ENCODE peak calls at places on chromosome 1, in ten cellular contexts. Q is NCI-H1092 treated with DMSO at 0.1 percent for 48 hours, S is cerebellar cortex, H is mucosa of gallbladder, U is GM12892, L is AG08396, C is left colon, G is BE2C, P is T-cell, I is NCI-H345. T is an unnamed sample.

GRCh38 chr1:155911156-155912055 is at the start of gene RIT1:
- DNase-seq in Q (peak), S (peak), H (peak), U (peak), L (peak), C (peak), G (peak), P (peak), I (peak), T (peak)

GRCh38 chr1:220887202-220887867 is 8.1 kb downstream of the HLX start:
- DNase-seq in Q (no peak), S (no peak), H (no peak), U (no peak), L (no peak), C (no peak), G (peak), P (no peak), I (no peak), T (no peak)

GRCh38 chr1:53162621-53163020 is 20.2 kb upstream of the SLC1A7 start:
- DNase-seq in Q (no peak), S (no peak), H (no peak), U (no peak), L (no peak), C (no peak), G (no peak), P (no peak), I (no peak), T (no peak)

GRCh38 chr1:203117611-203118575 is 9.6 kb upstream of the ADORA1 start:
- DNase-seq in Q (peak), S (peak), H (peak), U (peak), L (peak), C (no peak), G (peak), P (no peak), I (peak), T (peak)

GRCh38 chr1:156421062-156421938 is 52.3 kb downstream of the RHBG start:
- DNase-seq in Q (peak), S (peak), H (peak), U (peak), L (peak), C (peak), G (peak), P (peak), I (peak), T (peak)

GRCh38 chr1:55893155-55893554 is 678.0 kb upstream of the USP24 start:
- DNase-seq in Q (no peak), S (no peak), H (no peak), U (no peak), L (no peak), C (no peak), G (no peak), P (no peak), I (no peak), T (no peak)

GRCh38 chr1:25543425-25544242 is at the start of gene LDLRAP1:
- DNase-seq in Q (no peak), S (peak), H (peak), U (peak), L (peak), C (peak), G (peak), P (peak), I (peak), T (peak)

GRCh38 chr1:233057836-233058235 is 107.4 kb downstream of the NTPCR start:
- DNase-seq in Q (no peak), S (no peak), H (no peak), U (no peak), L (no peak), C (no peak), G (no peak), P (no peak), I (no peak), T (no peak)

GRCh38 chr1:234676103-234676594 is 66.2 kb upstream of the IRF2BP2 start:
- DNase-seq in Q (peak), S (peak), H (peak), U (no peak), L (peak), C (peak), G (peak), P (peak), I (peak), T (peak)

GRCh38 chr1:214102907-214103306 is 115.1 kb downstream of the PROX1 start:
- DNase-seq in Q (no peak), S (no peak), H (no peak), U (no peak), L (peak), C (no peak), G (no peak), P (no peak), I (no peak), T (no peak)

GRCh38 chr1:226181996-226182714 is 4.4 kb downstream of the ACBD3 start:
- DNase-seq in Q (peak), S (peak), H (peak), U (no peak), L (peak), C (peak), G (peak), P (no peak), I (no peak), T (peak)

GRCh38 chr1:198483006-198483405 is 57.5 kb downstream of the ATP6V1G3 start:
- DNase-seq in Q (no peak), S (no peak), H (no peak), U (no peak), L (no peak), C (no peak), G (no peak), P (no peak), I (no peak), T (no peak)

GRCh38 chr1:228861830-228862176 is 126.5 kb downstream of the RHOU start:
- DNase-seq in Q (no peak), S (no peak), H (no peak), U (no peak), L (no peak), C (no peak), G (no peak), P (no peak), I (no peak), T (no peak)

GRCh38 chr1:53369761-53370160 is 41.9 kb upstream of the LRP8 start:
- DNase-seq in Q (no peak), S (no peak), H (no peak), U (no peak), L (no peak), C (no peak), G (no peak), P (no peak), I (no peak), T (peak)

GRCh38 chr1:16252912-16253311 is 15.9 kb upstream of the CPLANE2 start:
- DNase-seq in Q (no peak), S (no peak), H (no peak), U (no peak), L (no peak), C (no peak), G (no peak), P (no peak), I (no peak), T (no peak)

GRCh38 chr1:47835409-47835808 is 161.8 kb downstream of the TRABD2B start:
- DNase-seq in Q (no peak), S (no peak), H (no peak), U (no peak), L (no peak), C (no peak), G (no peak), P (no peak), I (no peak), T (no peak)

GRCh38 chr1:174060090-174060489 is 37.9 kb upstream of the RC3H1 start:
- DNase-seq in Q (no peak), S (no peak), H (no peak), U (no peak), L (no peak), C (no peak), G (no peak), P (no peak), I (no peak), T (no peak)

GRCh38 chr1:106502659-106503058 is 553.8 kb upstream of the PRMT6 start:
- DNase-seq in Q (no peak), S (no peak), H (no peak), U (no peak), L (no peak), C (no peak), G (no peak), P (no peak), I (no peak), T (no peak)

GRCh38 chr1:61967750-61968149 is 225.5 kb downstream of the PATJ start:
- DNase-seq in Q (no peak), S (no peak), H (no peak), U (no peak), L (no peak), C (no peak), G (no peak), P (no peak), I (no peak), T (no peak)

GRCh38 chr1:2535455-2535854 is 5.4 kb upstream of the HES5 start:
- DNase-seq in Q (no peak), S (no peak), H (no peak), U (no peak), L (no peak), C (no peak), G (no peak), P (no peak), I (no peak), T (no peak)

GRCh38 chr1:196178083-196178635 is 430.1 kb downstream of the KCNT2 start:
- DNase-seq in Q (no peak), S (no peak), H (no peak), U (no peak), L (no peak), C (no peak), G (no peak), P (no peak), I (no peak), T (no peak)

GRCh38 chr1:111164151-111164550 is 24.1 kb downstream of the CEPT1 start:
- DNase-seq in Q (no peak), S (peak), H (no peak), U (no peak), L (no peak), C (no peak), G (no peak), P (no peak), I (no peak), T (no peak)

GRCh38 chr1:109611308-109611950 is 8.0 kb downstream of the GNAT2 start:
- DNase-seq in Q (no peak), S (no peak), H (no peak), U (no peak), L (no peak), C (no peak), G (no peak), P (no peak), I (no peak), T (no peak)

GRCh38 chr1:235858784-235859183 is 7.9 kb downstream of the LYST start:
- DNase-seq in Q (no peak), S (no peak), H (no peak), U (no peak), L (no peak), C (no peak), G (no peak), P (no peak), I (no peak), T (no peak)

GRCh38 chr1:10738125-10738746 is 58.2 kb downstream of the CASZ1 start:
- DNase-seq in Q (peak), S (no peak), H (peak), U (no peak), L (no peak), C (peak), G (no peak), P (no peak), I (peak), T (peak)

GRCh38 chr1:165168466-165168865 is 188.0 kb downstream of the LMX1A start:
- DNase-seq in Q (no peak), S (no peak), H (no peak), U (no peak), L (no peak), C (no peak), G (no peak), P (no peak), I (no peak), T (no peak)

GRCh38 chr1:246537441-246537840 is 28.6 kb downstream of the TFB2M start:
- DNase-seq in Q (no peak), S (no peak), H (no peak), U (no peak), L (no peak), C (no peak), G (no peak), P (no peak), I (no peak), T (no peak)

GRCh38 chr1:214660900-214661299 is 57.9 kb downstream of the CENPF start:
- DNase-seq in Q (no peak), S (peak), H (peak), U (no peak), L (peak), C (no peak), G (no peak), P (peak), I (no peak), T (peak)

GRCh38 chr1:65539272-65540131 is 119.0 kb downstream of the LEPR start:
- DNase-seq in Q (no peak), S (no peak), H (no peak), U (no peak), L (no peak), C (no peak), G (no peak), P (no peak), I (no peak), T (no peak)

GRCh38 chr1:66371233-66372005 is 162.5 kb upstream of the SGIP1 start:
- DNase-seq in Q (no peak), S (no peak), H (no peak), U (no peak), L (peak), C (no peak), G (no peak), P (no peak), I (no peak), T (no peak)

GRCh38 chr1:178055779-178056471 is 38.0 kb upstream of the RASAL2 start:
- DNase-seq in Q (no peak), S (peak), H (no peak), U (peak), L (no peak), C (no peak), G (no peak), P (no peak), I (no peak), T (peak)

GRCh38 chr1:23100074-23100748 is 68.4 kb downstream of the LUZP1 start:
- DNase-seq in Q (no peak), S (peak), H (peak), U (no peak), L (peak), C (no peak), G (no peak), P (peak), I (no peak), T (peak)

GRCh38 chr1:110875216-110875731 is 2.3 kb downstream of the CD53 start:
- DNase-seq in Q (no peak), S (no peak), H (no peak), U (no peak), L (no peak), C (no peak), G (no peak), P (peak), I (no peak), T (peak)

GRCh38 chr1:191892716-191893115 is 265.5 kb upstream of the RGS18 start:
- DNase-seq in Q (no peak), S (no peak), H (no peak), U (no peak), L (no peak), C (no peak), G (no peak), P (no peak), I (no peak), T (no peak)

GRCh38 chr1:97864615-97865014 is 56.2 kb downstream of the DPYD start:
- DNase-seq in Q (no peak), S (no peak), H (no peak), U (no peak), L (no peak), C (no peak), G (no peak), P (no peak), I (no peak), T (no peak)

GRCh38 chr1:81549588-81550127 is 251.1 kb upstream of the ADGRL2 start:
- DNase-seq in Q (peak), S (peak), H (peak), U (no peak), L (peak), C (no peak), G (no peak), P (no peak), I (peak), T (no peak)

T was measured in stomach.